ENCODE peak calls at places on chromosomes 7 and 10, in six cellular contexts. One of them, this sample, is unnamed.

GRCh38 chr7:94183289-94183749 is 179.2 kb upstream of the BET1 start:
- DNase-seq in cardiac fibroblast: peak
- DNase-seq in suprapubic skin: no peak
- DNase-seq in adrenal gland: peak
- DNase-seq in kidney epithelial cell: peak
- DNase-seq in MM.1S: peak
- DNase-seq in this sample: peak

GRCh38 chr7:14751461-14751860 is 151.1 kb downstream of the DGKB start:
- DNase-seq in cardiac fibroblast: peak
- DNase-seq in suprapubic skin: no peak
- DNase-seq in adrenal gland: no peak
- DNase-seq in kidney epithelial cell: no peak
- DNase-seq in MM.1S: no peak
- DNase-seq in this sample: no peak

GRCh38 chr10:10294801-10295515 is 722.7 kb upstream of the CELF2 start:
- DNase-seq in cardiac fibroblast: no peak
- DNase-seq in suprapubic skin: no peak
- DNase-seq in adrenal gland: no peak
- DNase-seq in kidney epithelial cell: no peak
- DNase-seq in MM.1S: no peak
- DNase-seq in this sample: no peak

GRCh38 chr7:157752832-157753291 is 416.1 kb downstream of the DNAJB6 start:
- DNase-seq in cardiac fibroblast: no peak
- DNase-seq in suprapubic skin: no peak
- DNase-seq in adrenal gland: no peak
- DNase-seq in kidney epithelial cell: no peak
- DNase-seq in MM.1S: no peak
- DNase-seq in this sample: no peak

GRCh38 chr10:131971591-131971990 is 10.1 kb downstream of the BNIP3 start:
- DNase-seq in cardiac fibroblast: no peak
- DNase-seq in suprapubic skin: no peak
- DNase-seq in adrenal gland: no peak
- DNase-seq in kidney epithelial cell: no peak
- DNase-seq in MM.1S: no peak
- DNase-seq in this sample: no peak

GRCh38 chr10:24415455-24416169 is 206.7 kb downstream of the KIAA1217 start:
- DNase-seq in cardiac fibroblast: peak
- DNase-seq in suprapubic skin: peak
- DNase-seq in adrenal gland: peak
- DNase-seq in kidney epithelial cell: no peak
- DNase-seq in MM.1S: no peak
- DNase-seq in this sample: peak

GRCh38 chr7:148670807-148671206 is 27.9 kb upstream of the CUL1 start:
- DNase-seq in cardiac fibroblast: no peak
- DNase-seq in suprapubic skin: no peak
- DNase-seq in adrenal gland: no peak
- DNase-seq in kidney epithelial cell: no peak
- DNase-seq in MM.1S: no peak
- DNase-seq in this sample: no peak

GRCh38 chr10:17144757-17145156 is 15.1 kb upstream of the CUBN start:
- DNase-seq in cardiac fibroblast: no peak
- DNase-seq in suprapubic skin: no peak
- DNase-seq in adrenal gland: no peak
- DNase-seq in kidney epithelial cell: no peak
- DNase-seq in MM.1S: peak
- DNase-seq in this sample: no peak

GRCh38 chr10:86500846-86501245 is 20.7 kb downstream of the WAPL start:
- DNase-seq in cardiac fibroblast: peak
- DNase-seq in suprapubic skin: no peak
- DNase-seq in adrenal gland: no peak
- DNase-seq in kidney epithelial cell: no peak
- DNase-seq in MM.1S: no peak
- DNase-seq in this sample: no peak

GRCh38 chr7:40780431-40780830 is 645.6 kb downstream of the SUGCT start:
- DNase-seq in cardiac fibroblast: no peak
- DNase-seq in suprapubic skin: no peak
- DNase-seq in adrenal gland: no peak
- DNase-seq in kidney epithelial cell: no peak
- DNase-seq in MM.1S: no peak
- DNase-seq in this sample: no peak

GRCh38 chr10:107701947-107702346 is 537.4 kb upstream of the SORCS1 start:
- DNase-seq in cardiac fibroblast: no peak
- DNase-seq in suprapubic skin: no peak
- DNase-seq in adrenal gland: no peak
- DNase-seq in kidney epithelial cell: no peak
- DNase-seq in MM.1S: no peak
- DNase-seq in this sample: no peak

GRCh38 chr10:35854661-35855060 is 212.6 kb upstream of the FZD8 start:
- DNase-seq in cardiac fibroblast: no peak
- DNase-seq in suprapubic skin: no peak
- DNase-seq in adrenal gland: no peak
- DNase-seq in kidney epithelial cell: no peak
- DNase-seq in MM.1S: no peak
- DNase-seq in this sample: no peak

GRCh38 chr10:22251751-22252285 is 34.0 kb upstream of the EBLN1 start:
- DNase-seq in cardiac fibroblast: peak
- DNase-seq in suprapubic skin: peak
- DNase-seq in adrenal gland: peak
- DNase-seq in kidney epithelial cell: no peak
- DNase-seq in MM.1S: peak
- DNase-seq in this sample: no peak

GRCh38 chr7:109101332-109101731 is 531.7 kb downstream of the DNAJB9 start:
- DNase-seq in cardiac fibroblast: no peak
- DNase-seq in suprapubic skin: no peak
- DNase-seq in adrenal gland: no peak
- DNase-seq in kidney epithelial cell: no peak
- DNase-seq in MM.1S: no peak
- DNase-seq in this sample: no peak

GRCh38 chr10:46523881-46524470 is 32.5 kb downstream of the GPRIN2 start:
- DNase-seq in cardiac fibroblast: peak
- DNase-seq in suprapubic skin: peak
- DNase-seq in adrenal gland: peak
- DNase-seq in kidney epithelial cell: no peak
- DNase-seq in MM.1S: no peak
- DNase-seq in this sample: peak

GRCh38 chr10:96588601-96589419 is 2.0 kb upstream of the TM9SF3 start:
- DNase-seq in cardiac fibroblast: no peak
- DNase-seq in suprapubic skin: no peak
- DNase-seq in adrenal gland: no peak
- DNase-seq in kidney epithelial cell: no peak
- DNase-seq in MM.1S: no peak
- DNase-seq in this sample: no peak

GRCh38 chr7:93622036-93622714 is 47.7 kb upstream of the CALCR start:
- DNase-seq in cardiac fibroblast: peak
- DNase-seq in suprapubic skin: no peak
- DNase-seq in adrenal gland: no peak
- DNase-seq in kidney epithelial cell: no peak
- DNase-seq in MM.1S: peak
- DNase-seq in this sample: peak

GRCh38 chr7:138212314-138212713 is 136.1 kb downstream of the AKR1D1 start:
- DNase-seq in cardiac fibroblast: no peak
- DNase-seq in suprapubic skin: no peak
- DNase-seq in adrenal gland: no peak
- DNase-seq in kidney epithelial cell: no peak
- DNase-seq in MM.1S: no peak
- DNase-seq in this sample: no peak

GRCh38 chr7:92973293-92973731 is 136.9 kb upstream of the CDK6 start:
- DNase-seq in cardiac fibroblast: no peak
- DNase-seq in suprapubic skin: no peak
- DNase-seq in adrenal gland: no peak
- DNase-seq in kidney epithelial cell: no peak
- DNase-seq in MM.1S: no peak
- DNase-seq in this sample: no peak

GRCh38 chr7:130875265-130875741 is 141.3 kb upstream of the KLF14 start:
- DNase-seq in cardiac fibroblast: peak
- DNase-seq in suprapubic skin: no peak
- DNase-seq in adrenal gland: peak
- DNase-seq in kidney epithelial cell: no peak
- DNase-seq in MM.1S: peak
- DNase-seq in this sample: no peak

GRCh38 chr7:55157347-55158105 is 138.7 kb downstream of the EGFR start:
- DNase-seq in cardiac fibroblast: peak
- DNase-seq in suprapubic skin: no peak
- DNase-seq in adrenal gland: no peak
- DNase-seq in kidney epithelial cell: no peak
- DNase-seq in MM.1S: no peak
- DNase-seq in this sample: no peak

GRCh38 chr10:78203915-78204818 is 170.5 kb downstream of the RPS24 start:
- DNase-seq in cardiac fibroblast: peak
- DNase-seq in suprapubic skin: no peak
- DNase-seq in adrenal gland: no peak
- DNase-seq in kidney epithelial cell: no peak
- DNase-seq in MM.1S: no peak
- DNase-seq in this sample: no peak

GRCh38 chr10:132117636-132118190 is 52.0 kb downstream of the JAKMIP3 start:
- DNase-seq in cardiac fibroblast: no peak
- DNase-seq in suprapubic skin: no peak
- DNase-seq in adrenal gland: no peak
- DNase-seq in kidney epithelial cell: no peak
- DNase-seq in MM.1S: no peak
- DNase-seq in this sample: no peak

GRCh38 chr7:115087437-115087836 is 165.5 kb downstream of the MDFIC start:
- DNase-seq in cardiac fibroblast: peak
- DNase-seq in suprapubic skin: no peak
- DNase-seq in adrenal gland: no peak
- DNase-seq in kidney epithelial cell: peak
- DNase-seq in MM.1S: no peak
- DNase-seq in this sample: peak

GRCh38 chr7:37201003-37201875 is 247.4 kb downstream of the ELMO1 start:
- DNase-seq in cardiac fibroblast: peak
- DNase-seq in suprapubic skin: peak
- DNase-seq in adrenal gland: peak
- DNase-seq in kidney epithelial cell: peak
- DNase-seq in MM.1S: peak
- DNase-seq in this sample: peak

GRCh38 chr10:70270952-70271351 is 12.9 kb downstream of the NPFFR1 start:
- DNase-seq in cardiac fibroblast: no peak
- DNase-seq in suprapubic skin: peak
- DNase-seq in adrenal gland: no peak
- DNase-seq in kidney epithelial cell: no peak
- DNase-seq in MM.1S: peak
- DNase-seq in this sample: no peak

GRCh38 chr10:78220781-78221180 is 187.1 kb downstream of the RPS24 start:
- DNase-seq in cardiac fibroblast: no peak
- DNase-seq in suprapubic skin: no peak
- DNase-seq in adrenal gland: no peak
- DNase-seq in kidney epithelial cell: no peak
- DNase-seq in MM.1S: no peak
- DNase-seq in this sample: no peak

GRCh38 chr7:155293721-155294642 is 3.7 kb upstream of the INSIG1 start:
- DNase-seq in cardiac fibroblast: no peak
- DNase-seq in suprapubic skin: no peak
- DNase-seq in adrenal gland: no peak
- DNase-seq in kidney epithelial cell: no peak
- DNase-seq in MM.1S: no peak
- DNase-seq in this sample: no peak

GRCh38 chr10:133335238-133336122 is 1.2 kb downstream of the CALY start:
- DNase-seq in cardiac fibroblast: peak
- DNase-seq in suprapubic skin: no peak
- DNase-seq in adrenal gland: peak
- DNase-seq in kidney epithelial cell: no peak
- DNase-seq in MM.1S: no peak
- DNase-seq in this sample: peak

GRCh38 chr10:133336131-133337078 is at the start of gene CALY:
- DNase-seq in cardiac fibroblast: no peak
- DNase-seq in suprapubic skin: no peak
- DNase-seq in adrenal gland: no peak
- DNase-seq in kidney epithelial cell: no peak
- DNase-seq in MM.1S: no peak
- DNase-seq in this sample: no peak

GRCh38 chr10:133332936-133333699 is 3.6 kb downstream of the CALY start:
- DNase-seq in cardiac fibroblast: no peak
- DNase-seq in suprapubic skin: no peak
- DNase-seq in adrenal gland: no peak
- DNase-seq in kidney epithelial cell: no peak
- DNase-seq in MM.1S: no peak
- DNase-seq in this sample: no peak

GRCh38 chr10:133337079-133337725 is 506 bp upstream of the CALY start:
- DNase-seq in cardiac fibroblast: no peak
- DNase-seq in suprapubic skin: no peak
- DNase-seq in adrenal gland: no peak
- DNase-seq in kidney epithelial cell: no peak
- DNase-seq in MM.1S: no peak
- DNase-seq in this sample: no peak

GRCh38 chr10:133334495-133335237 is 2.0 kb downstream of the CALY start:
- DNase-seq in cardiac fibroblast: no peak
- DNase-seq in suprapubic skin: no peak
- DNase-seq in adrenal gland: no peak
- DNase-seq in kidney epithelial cell: no peak
- DNase-seq in MM.1S: no peak
- DNase-seq in this sample: no peak
- H3K4me3 ChIP-seq in cardiac fibroblast: peak
- H3K4me3 ChIP-seq in suprapubic skin: peak
- H3K4me3 ChIP-seq in adrenal gland: no peak
- H3K4me3 ChIP-seq in kidney epithelial cell: peak
- H3K4me3 ChIP-seq in MM.1S: no peak
- H3K4me3 ChIP-seq in this sample: peak

DNA sequence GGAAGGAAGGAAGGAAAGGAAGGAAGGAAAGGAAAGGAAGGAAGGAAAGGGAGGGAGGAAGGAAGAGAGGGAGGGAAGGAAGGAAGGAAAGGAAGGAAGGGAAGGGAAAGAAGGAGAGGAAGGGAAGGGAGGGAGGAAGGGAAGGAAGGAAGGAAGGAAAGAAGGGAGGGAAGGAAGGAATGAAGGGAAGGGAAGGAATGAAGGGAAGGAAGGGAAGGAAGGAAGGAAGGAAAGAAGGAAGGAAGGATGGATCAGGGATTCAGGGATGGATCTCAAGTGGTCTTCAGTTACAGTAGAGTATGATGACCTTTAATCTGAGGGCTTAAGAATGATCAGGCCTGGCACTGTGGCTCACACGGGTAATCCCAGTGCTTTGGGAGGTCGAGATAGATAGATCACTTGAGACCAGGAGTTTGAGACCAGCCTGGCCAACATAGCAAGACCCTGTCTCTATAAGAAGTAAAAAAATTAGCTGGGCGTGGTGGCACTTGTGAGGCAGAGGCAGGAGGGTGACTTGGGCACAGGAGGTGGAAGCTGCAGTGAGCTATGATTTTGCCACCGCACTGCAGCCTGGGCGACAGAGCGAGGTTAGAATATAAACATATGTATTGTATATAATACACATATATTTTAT is 760 bp upstream of the FOXK1 start:
- DNase-seq in cardiac fibroblast: no peak
- DNase-seq in suprapubic skin: no peak
- DNase-seq in adrenal gland: no peak
- DNase-seq in kidney epithelial cell: no peak
- DNase-seq in MM.1S: peak
- DNase-seq in this sample: no peak
- TF ChIP-seq CTCF in cardiac fibroblast: no peak
- TF ChIP-seq CTCF in suprapubic skin: no peak
- TF ChIP-seq CTCF in adrenal gland: no peak
- TF ChIP-seq CTCF in kidney epithelial cell: no peak
- TF ChIP-seq CTCF in MM.1S: no peak
- TF ChIP-seq CTCF in this sample: no peak

GRCh38 chr7:116529250-116529649 is 4.4 kb downstream of the CAV1 start:
- DNase-seq in cardiac fibroblast: no peak
- DNase-seq in suprapubic skin: no peak
- DNase-seq in adrenal gland: no peak
- DNase-seq in kidney epithelial cell: no peak
- DNase-seq in MM.1S: no peak
- DNase-seq in this sample: no peak
- H3K4me3 ChIP-seq in cardiac fibroblast: peak
- H3K4me3 ChIP-seq in suprapubic skin: peak
- H3K4me3 ChIP-seq in adrenal gland: no peak
- H3K4me3 ChIP-seq in kidney epithelial cell: no peak
- H3K4me3 ChIP-seq in MM.1S: peak
- H3K4me3 ChIP-seq in this sample: peak

GRCh38 chr7:73522081-73522818 is at the start of gene BAZ1B:
- DNase-seq in cardiac fibroblast: peak
- DNase-seq in suprapubic skin: peak
- DNase-seq in adrenal gland: peak
- DNase-seq in kidney epithelial cell: peak
- DNase-seq in MM.1S: peak
- DNase-seq in this sample: peak
- TF ChIP-seq CTCF in cardiac fibroblast: peak
- TF ChIP-seq CTCF in suprapubic skin: no peak
- TF ChIP-seq CTCF in adrenal gland: peak
- TF ChIP-seq CTCF in kidney epithelial cell: no peak
- TF ChIP-seq CTCF in MM.1S: no peak
- TF ChIP-seq CTCF in this sample: no peak